ENCODE peak calls at places on chromosomes 3 and 15, in six cellular contexts. T is heart left ventricle, D is stomach, U is transverse colon, O is adrenal gland, G is upper lobe of left lung. I is an unnamed sample.

GRCh38 chr3:71211083-71211482 is 372.4 kb downstream of the FOXP1 start:
- DNase-seq in T (no peak), D (no peak), U (no peak), O (no peak), G (no peak), I (no peak)

GRCh38 chr3:127068871-127069270 is 86.0 kb downstream of the PLXNA1 start:
- DNase-seq in T (no peak), D (no peak), U (no peak), O (no peak), G (no peak), I (no peak)

GRCh38 chr3:42451116-42451515 is 40.7 kb upstream of the LYZL4 start:
- DNase-seq in T (no peak), D (no peak), U (no peak), O (no peak), G (no peak), I (no peak)

GRCh38 chr3:123732447-123732846 is 147.6 kb upstream of the HACD2 start:
- DNase-seq in T (no peak), D (no peak), U (no peak), O (no peak), G (no peak), I (no peak)

GRCh38 chr3:123540285-123540684 is 44.6 kb downstream of the HACD2 start:
- DNase-seq in T (no peak), D (no peak), U (no peak), O (no peak), G (no peak), I (no peak)

GRCh38 chr3:72663429-72663828 is 184.8 kb downstream of the SHQ1 start:
- DNase-seq in T (no peak), D (no peak), U (no peak), O (no peak), G (no peak), I (no peak)

GRCh38 chr15:43211336-43211735 is 9.5 kb downstream of the EPB42 start:
- DNase-seq in T (no peak), D (no peak), U (no peak), O (no peak), G (no peak), I (no peak)

GRCh38 chr15:47857384-47858168 is 140.3 kb downstream of the SEMA6D start:
- DNase-seq in T (no peak), D (no peak), U (no peak), O (no peak), G (no peak), I (no peak)

GRCh38 chr15:101275018-101275417 is 2.3 kb downstream of the SELENOS start:
- DNase-seq in T (no peak), D (no peak), U (no peak), O (no peak), G (no peak), I (no peak)

GRCh38 chr3:100113728-100114412 is 431 bp downstream of the FILIP1L start:
- DNase-seq in T (no peak), D (no peak), U (no peak), O (no peak), G (no peak), I (no peak)

GRCh38 chr15:89034305-89034704 is 54.0 kb upstream of the ABHD2 start:
- DNase-seq in T (no peak), D (no peak), U (no peak), O (no peak), G (no peak), I (no peak)

GRCh38 chr3:23659840-23660430 is 145.8 kb upstream of the UBE2E1 start:
- DNase-seq in T (no peak), D (no peak), U (no peak), O (no peak), G (no peak), I (no peak)

GRCh38 chr15:66873856-66874255 is 171.8 kb downstream of the SMAD6 start:
- DNase-seq in T (no peak), D (no peak), U (no peak), O (no peak), G (no peak), I (no peak)

GRCh38 chr3:189914799-189915198 is 205.9 kb downstream of the P3H2 start:
- DNase-seq in T (no peak), D (no peak), U (no peak), O (no peak), G (no peak), I (no peak)

GRCh38 chr3:180633722-180634121 is 31.8 kb downstream of the TTC14 start:
- DNase-seq in T (no peak), D (no peak), U (no peak), O (no peak), G (peak), I (no peak)

GRCh38 chr15:55526559-55527036 is 18.6 kb upstream of the DNAAF4 start:
- DNase-seq in T (no peak), D (no peak), U (no peak), O (no peak), G (no peak), I (no peak)

GRCh38 chr3:66761093-66761780 is 236.9 kb upstream of the KBTBD8 start:
- DNase-seq in T (no peak), D (no peak), U (no peak), O (no peak), G (no peak), I (no peak)

GRCh38 chr3:46574263-46574662 is 8.2 kb upstream of the LRRC2 start:
- DNase-seq in T (no peak), D (no peak), U (no peak), O (no peak), G (no peak), I (no peak)

GRCh38 chr3:195885036-195885871 is 23.1 kb downstream of the TNK2 start:
- DNase-seq in T (peak), D (no peak), U (peak), O (no peak), G (no peak), I (no peak)

GRCh38 chr3:31423522-31423921 is 109.2 kb upstream of the STT3B start:
- DNase-seq in T (no peak), D (no peak), U (no peak), O (peak), G (no peak), I (no peak)

GRCh38 chr3:179486806-179487205 is 35.5 kb upstream of the GNB4 start:
- DNase-seq in T (no peak), D (no peak), U (no peak), O (no peak), G (no peak), I (no peak)

GRCh38 chr15:92611995-92612745 is 43.4 kb downstream of the FAM174B start:
- DNase-seq in T (no peak), D (no peak), U (no peak), O (no peak), G (no peak), I (no peak)

GRCh38 chr3:71583569-71584215 is at the start of gene FOXP1:
- DNase-seq in T (peak), D (peak), U (peak), O (peak), G (peak), I (peak)

GRCh38 chr3:80050826-80051601 is 283.2 kb upstream of the ROBO1 start:
- DNase-seq in T (no peak), D (no peak), U (no peak), O (no peak), G (peak), I (no peak)

GRCh38 chr15:69573815-69574472 is 121.3 kb downstream of the RPLP1 start:
- DNase-seq in T (no peak), D (no peak), U (no peak), O (no peak), G (no peak), I (no peak)

GRCh38 chr3:133293397-133294107 is 106.3 kb upstream of the BFSP2 start:
- DNase-seq in T (no peak), D (no peak), U (no peak), O (no peak), G (no peak), I (no peak)

DNA sequence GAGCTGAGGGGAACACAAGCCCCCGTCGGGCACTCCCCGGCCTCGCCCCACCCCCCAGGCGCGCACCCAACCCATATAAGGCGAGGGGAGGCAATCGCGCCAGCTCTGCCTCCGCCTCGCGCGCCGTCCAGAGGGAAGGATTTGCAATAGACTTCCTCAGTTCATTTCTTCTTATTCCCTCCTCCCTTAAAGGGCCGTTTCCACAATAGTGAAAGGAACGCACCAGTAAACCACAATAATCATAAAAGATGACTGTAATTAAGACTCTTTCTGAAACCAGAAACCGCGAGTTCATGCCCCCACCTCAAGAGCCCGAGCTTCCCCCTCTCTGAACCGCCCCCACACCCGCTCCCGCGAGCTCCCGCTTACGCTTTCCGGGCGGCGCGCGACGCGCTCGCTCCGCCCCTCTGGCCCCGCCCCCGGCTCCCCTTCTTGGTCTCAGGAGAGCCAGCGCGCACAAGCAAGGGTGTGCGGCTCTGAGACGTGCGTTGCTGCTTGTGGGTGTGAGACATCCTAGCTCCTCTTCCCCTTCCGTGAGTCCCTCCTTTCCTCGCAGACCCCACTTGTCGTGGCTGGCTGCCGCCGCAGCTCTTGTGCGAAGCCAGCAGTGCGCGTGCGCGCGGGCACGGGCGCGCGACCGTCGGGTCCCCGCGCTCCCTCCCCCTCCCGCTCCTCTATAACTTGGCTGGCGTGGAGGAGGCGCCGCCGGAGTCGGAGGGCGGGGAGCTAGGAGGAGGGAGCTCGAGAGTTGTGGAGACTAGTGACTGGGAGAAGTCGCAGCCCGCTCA is at the start of gene DIPK2A:
- DNase-seq in T (peak), D (peak), U (peak), O (peak), G (peak), I (peak)
- TF ChIP-seq POLR2A in T (peak), D (peak), U (peak), O (peak), G (no peak), I (peak)

GRCh38 chr15:40564591-40565332 is at the start of gene CCDC32:
- DNase-seq in T (peak), D (peak), U (peak), O (peak), G (peak), I (peak)
- TF ChIP-seq POLR2A in T (peak), D (peak), U (peak), O (peak), G (no peak), I (peak)

DNA sequence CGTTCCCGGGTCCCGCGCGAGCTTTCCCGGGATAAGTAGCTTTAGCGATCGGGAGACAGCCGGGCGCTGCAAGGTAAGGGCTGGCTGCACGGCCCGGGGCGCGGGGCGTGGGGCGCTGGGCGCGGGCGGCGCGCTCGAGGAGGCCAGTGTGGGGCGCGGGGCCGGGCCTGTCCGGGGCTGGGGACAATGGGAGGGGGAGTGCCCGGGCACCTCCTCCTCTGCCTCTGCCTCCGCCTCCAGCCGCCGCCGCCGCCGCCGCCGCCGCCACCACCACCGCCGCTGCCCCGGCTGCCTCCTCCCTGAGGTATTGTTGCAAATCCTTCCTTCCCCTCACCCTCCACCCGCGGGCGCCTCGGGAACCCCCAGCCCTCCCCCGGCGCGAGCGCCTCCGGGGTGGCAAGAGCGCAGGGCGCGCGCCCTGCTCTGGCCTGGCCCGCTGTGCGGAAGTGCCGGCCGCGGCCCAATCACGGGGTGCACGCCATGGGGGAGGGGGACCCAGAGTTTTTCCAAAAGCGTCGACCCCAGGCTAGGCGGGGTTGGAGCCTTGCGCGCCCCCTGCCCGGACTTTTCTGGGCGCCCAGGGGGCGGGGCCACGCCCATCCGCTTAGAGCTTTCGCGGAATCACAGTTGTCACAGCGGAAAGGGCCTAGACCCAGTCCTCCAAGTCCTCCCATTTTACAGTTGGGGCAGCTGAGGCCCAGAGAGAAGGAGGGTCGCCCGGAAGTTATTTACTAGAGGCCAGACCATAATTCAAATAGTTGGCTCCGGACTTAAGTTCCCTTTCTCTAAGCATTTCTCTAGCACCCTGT is at the start of gene LPP:
- DNase-seq in T (peak), D (peak), U (peak), O (peak), G (peak), I (peak)
- TF ChIP-seq POLR2A in T (no peak), D (no peak), U (peak), O (peak), G (no peak), I (no peak)

DNA sequence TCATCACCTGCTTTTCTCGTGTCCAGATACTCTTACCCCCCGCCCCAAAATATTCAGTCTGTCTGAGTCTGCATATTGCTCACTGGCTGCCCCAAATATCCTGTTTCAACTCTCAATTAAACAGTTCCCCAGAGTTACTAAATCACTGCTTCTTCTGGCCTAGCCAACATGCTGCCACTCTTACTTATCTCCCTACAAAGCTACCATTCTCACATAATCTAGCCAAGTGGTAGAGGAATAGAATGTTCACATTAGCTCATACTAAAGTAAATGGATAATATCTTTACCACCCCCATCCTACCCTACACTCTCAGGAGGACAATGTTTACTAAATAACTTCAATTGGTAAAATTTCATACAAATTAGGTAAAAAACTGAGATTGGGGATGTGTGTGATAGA is 77.8 kb downstream of the NR1I2 start:
- DNase-seq in T (no peak), D (no peak), U (no peak), O (no peak), G (no peak), I (no peak)
- TF ChIP-seq POLR2A in T (no peak), D (no peak), U (no peak), O (no peak), G (no peak), I (no peak)

GRCh38 chr3:98555025-98555379 is 23.2 kb downstream of the GPR15 start:
- DNase-seq in T (no peak), D (no peak), U (no peak), O (no peak), G (no peak), I (no peak)

GRCh38 chr3:98554580-98554979 is 22.8 kb downstream of the GPR15 start:
- DNase-seq in T (no peak), D (no peak), U (no peak), O (no peak), G (no peak), I (no peak)

GRCh38 chr3:98558100-98558499 is 26.3 kb downstream of the GPR15 start:
- DNase-seq in T (no peak), D (no peak), U (no peak), O (no peak), G (no peak), I (no peak)

GRCh38 chr3:98556164-98557130 is 24.7 kb downstream of the GPR15 start:
- DNase-seq in T (no peak), D (no peak), U (no peak), O (no peak), G (no peak), I (no peak)

GRCh38 chr3:98557324-98558010 is 25.7 kb downstream of the GPR15 start:
- DNase-seq in T (no peak), D (no peak), U (no peak), O (no peak), G (no peak), I (no peak)
- TF ChIP-seq POLR2A in T (no peak), D (no peak), U (no peak), O (no peak), G (no peak), I (peak)

GRCh38 chr3:114624676-114625181 is 330.9 kb downstream of the TIGIT start:
- DNase-seq in T (peak), D (peak), U (peak), O (peak), G (no peak), I (no peak)
- TF ChIP-seq POLR2A in T (peak), D (no peak), U (peak), O (peak), G (peak), I (peak)